ENCODE peak calls at places on chromosomes 5 and 9, in four cellular contexts. One of them, this sample, is unnamed.

GRCh38 chr5:122078116-122078865 is at the start of gene LOX:
- DNase-seq in fibroblast of pulmonary artery: peak
- DNase-seq in dorsolateral prefrontal cortex: no peak
- DNase-seq in bronchial epithelial cell: peak
- DNase-seq in this sample: no peak

GRCh38 chr5:181100121-181101015 is 30.6 kb downstream of the OR2V1 start:
- DNase-seq in fibroblast of pulmonary artery: no peak
- DNase-seq in dorsolateral prefrontal cortex: no peak
- DNase-seq in bronchial epithelial cell: no peak
- DNase-seq in this sample: no peak

GRCh38 chr9:86807577-86807976 is 139.7 kb downstream of the GAS1 start:
- DNase-seq in fibroblast of pulmonary artery: no peak
- DNase-seq in dorsolateral prefrontal cortex: peak
- DNase-seq in bronchial epithelial cell: no peak
- DNase-seq in this sample: no peak

GRCh38 chr9:69157751-69158466 is 16.2 kb upstream of the TJP2 start:
- DNase-seq in fibroblast of pulmonary artery: peak
- DNase-seq in dorsolateral prefrontal cortex: no peak
- DNase-seq in bronchial epithelial cell: no peak
- DNase-seq in this sample: no peak

GRCh38 chr9:134549336-134549735 is 92.3 kb upstream of the COL5A1 start:
- DNase-seq in fibroblast of pulmonary artery: no peak
- DNase-seq in dorsolateral prefrontal cortex: no peak
- DNase-seq in bronchial epithelial cell: no peak
- DNase-seq in this sample: no peak

GRCh38 chr5:36494756-36495637 is 111.4 kb upstream of the SLC1A3 start:
- DNase-seq in fibroblast of pulmonary artery: peak
- DNase-seq in dorsolateral prefrontal cortex: no peak
- DNase-seq in bronchial epithelial cell: peak
- DNase-seq in this sample: no peak

GRCh38 chr5:73668017-73668416 is 42.0 kb downstream of the ARHGEF28 start:
- DNase-seq in fibroblast of pulmonary artery: no peak
- DNase-seq in dorsolateral prefrontal cortex: no peak
- DNase-seq in bronchial epithelial cell: no peak
- DNase-seq in this sample: peak

GRCh38 chr5:95686661-95687060 is 3.9 kb upstream of the SPATA9 start:
- DNase-seq in fibroblast of pulmonary artery: no peak
- DNase-seq in dorsolateral prefrontal cortex: no peak
- DNase-seq in bronchial epithelial cell: no peak
- DNase-seq in this sample: no peak

GRCh38 chr5:103674739-103675138 is 112.2 kb upstream of the NUDT12 start:
- DNase-seq in fibroblast of pulmonary artery: peak
- DNase-seq in dorsolateral prefrontal cortex: no peak
- DNase-seq in bronchial epithelial cell: no peak
- DNase-seq in this sample: no peak

GRCh38 chr9:126205260-126205659 is 121.4 kb upstream of the MVB12B start:
- DNase-seq in fibroblast of pulmonary artery: no peak
- DNase-seq in dorsolateral prefrontal cortex: no peak
- DNase-seq in bronchial epithelial cell: no peak
- DNase-seq in this sample: no peak

GRCh38 chr9:32419921-32420320 is 35.5 kb downstream of the ACO1 start:
- DNase-seq in fibroblast of pulmonary artery: peak
- DNase-seq in dorsolateral prefrontal cortex: no peak
- DNase-seq in bronchial epithelial cell: no peak
- DNase-seq in this sample: no peak

GRCh38 chr9:100296407-100296806 is 56.3 kb downstream of the TEX10 start:
- DNase-seq in fibroblast of pulmonary artery: no peak
- DNase-seq in dorsolateral prefrontal cortex: no peak
- DNase-seq in bronchial epithelial cell: no peak
- DNase-seq in this sample: no peak

GRCh38 chr5:174159327-174160247 is 114.1 kb downstream of the NSG2 start:
- DNase-seq in fibroblast of pulmonary artery: no peak
- DNase-seq in dorsolateral prefrontal cortex: no peak
- DNase-seq in bronchial epithelial cell: peak
- DNase-seq in this sample: no peak

GRCh38 chr5:124878583-124879345 is 132.3 kb upstream of the ZNF608 start:
- DNase-seq in fibroblast of pulmonary artery: no peak
- DNase-seq in dorsolateral prefrontal cortex: no peak
- DNase-seq in bronchial epithelial cell: no peak
- DNase-seq in this sample: no peak

GRCh38 chr5:56984445-56984844 is 32.5 kb upstream of the MIER3 start:
- DNase-seq in fibroblast of pulmonary artery: no peak
- DNase-seq in dorsolateral prefrontal cortex: no peak
- DNase-seq in bronchial epithelial cell: no peak
- DNase-seq in this sample: no peak

GRCh38 chr5:172887735-172888134 is 53.7 kb downstream of the ERGIC1 start:
- DNase-seq in fibroblast of pulmonary artery: peak
- DNase-seq in dorsolateral prefrontal cortex: peak
- DNase-seq in bronchial epithelial cell: no peak
- DNase-seq in this sample: no peak

DNA sequence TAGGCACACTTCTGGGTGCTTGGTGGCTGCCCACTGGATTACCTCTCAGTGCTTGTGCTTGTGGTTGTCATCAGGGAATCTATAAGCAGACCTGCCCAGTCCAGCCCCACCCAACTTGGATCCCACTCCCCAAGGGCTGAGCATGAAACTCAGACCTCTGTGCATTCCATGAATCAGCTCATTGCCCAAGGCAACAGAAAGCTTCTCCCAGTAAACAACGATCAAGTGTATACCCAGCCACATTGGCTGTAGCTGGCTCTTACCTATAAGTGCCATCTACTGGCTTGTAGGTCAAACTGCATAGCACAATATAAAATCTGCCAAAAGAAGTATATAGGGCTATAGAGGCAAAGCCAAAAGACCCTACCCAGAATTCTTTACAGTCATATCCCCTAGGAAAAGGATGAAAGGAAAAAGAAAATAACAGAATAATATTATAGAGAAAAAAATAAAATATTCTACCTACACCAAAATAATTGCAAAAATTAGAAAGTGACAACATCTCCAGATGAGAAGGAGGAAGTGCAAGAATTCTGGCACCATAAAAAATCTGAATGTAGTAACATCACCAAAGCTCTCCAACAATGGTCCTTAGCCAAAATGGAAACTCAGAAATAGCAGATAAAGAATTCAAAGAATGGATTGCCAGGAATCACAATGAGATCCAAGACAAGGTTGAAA is 321.0 kb upstream of the TRPC7 start:
- DNase-seq in fibroblast of pulmonary artery: peak
- DNase-seq in dorsolateral prefrontal cortex: no peak
- DNase-seq in bronchial epithelial cell: peak
- DNase-seq in this sample: peak
- TF ChIP-seq CTCF in fibroblast of pulmonary artery: peak
- TF ChIP-seq CTCF in dorsolateral prefrontal cortex: no peak
- TF ChIP-seq CTCF in bronchial epithelial cell: peak
- TF ChIP-seq CTCF in this sample: peak

DNA sequence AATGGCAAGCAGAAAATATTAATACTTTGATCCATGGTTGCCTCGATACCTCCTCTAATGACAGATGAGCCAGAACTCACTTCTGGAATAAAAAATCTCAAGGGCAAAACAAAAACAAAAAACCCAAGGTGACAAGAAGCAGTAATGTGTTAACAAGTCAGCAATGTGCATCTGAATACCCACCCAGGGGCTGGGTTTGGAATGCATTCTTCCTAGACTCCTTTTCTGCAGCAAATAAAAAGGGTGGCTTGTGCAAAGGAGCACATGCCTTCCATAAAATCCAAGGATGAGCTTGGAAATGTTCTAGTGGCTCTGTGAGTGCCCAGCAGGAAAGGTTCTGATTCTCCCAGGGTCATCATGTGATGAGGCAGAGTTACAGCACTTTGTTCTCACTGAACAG is 599.8 kb downstream of the RAB3C start:
- DNase-seq in fibroblast of pulmonary artery: no peak
- DNase-seq in dorsolateral prefrontal cortex: no peak
- DNase-seq in bronchial epithelial cell: no peak
- DNase-seq in this sample: no peak
- H3K4me3 ChIP-seq in fibroblast of pulmonary artery: no peak
- H3K4me3 ChIP-seq in dorsolateral prefrontal cortex: no peak
- H3K4me3 ChIP-seq in bronchial epithelial cell: no peak
- H3K4me3 ChIP-seq in this sample: no peak

GRCh38 chr5:129460951-129461815 is 1.1 kb downstream of the ADAMTS19 start:
- DNase-seq in fibroblast of pulmonary artery: peak
- DNase-seq in dorsolateral prefrontal cortex: peak
- DNase-seq in bronchial epithelial cell: peak
- DNase-seq in this sample: peak
- TF ChIP-seq CTCF in fibroblast of pulmonary artery: peak
- TF ChIP-seq CTCF in dorsolateral prefrontal cortex: peak
- TF ChIP-seq CTCF in bronchial epithelial cell: peak
- TF ChIP-seq CTCF in this sample: peak

DNA sequence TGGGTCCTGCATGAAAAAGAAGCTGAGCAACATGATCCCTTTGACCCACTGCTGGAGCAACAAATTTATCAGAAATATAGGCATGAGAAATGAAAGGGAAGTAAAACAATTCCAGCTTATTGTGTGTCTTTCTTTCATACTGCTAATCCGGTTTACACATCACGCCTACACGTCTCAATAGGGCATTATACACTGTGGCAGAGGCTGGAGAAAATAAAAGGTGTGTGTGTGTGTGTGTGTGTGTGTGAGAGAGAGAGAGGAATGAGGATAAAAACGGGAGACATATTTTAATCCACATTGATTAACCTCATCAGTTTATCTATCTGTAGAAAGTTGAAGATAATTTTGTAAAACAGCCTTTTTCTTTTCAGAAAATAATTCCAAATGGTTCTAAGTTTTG is 2.4 kb downstream of the PTCH1 start:
- DNase-seq in fibroblast of pulmonary artery: no peak
- DNase-seq in dorsolateral prefrontal cortex: no peak
- DNase-seq in bronchial epithelial cell: no peak
- DNase-seq in this sample: no peak
- H3K4me3 ChIP-seq in fibroblast of pulmonary artery: no peak
- H3K4me3 ChIP-seq in dorsolateral prefrontal cortex: no peak
- H3K4me3 ChIP-seq in bronchial epithelial cell: no peak
- H3K4me3 ChIP-seq in this sample: no peak

This sample was measured in GM12865.